ENCODE peak calls at places on chromosomes 12 and 14, in five cellular contexts. S is transverse colon, Q is astrocyte, C is right lobe of liver, A is GM23338. W is an unnamed sample.
A peak's percentile ranks its signal among the peaks of the same experiment; 100 is the strongest.

GRCh38 chr12:128823216-128823915 is 392 bp downstream of the SLC15A4 start:
- DNase-seq in Q (peak; percentile 30), S (peak; percentile 57), C (peak; percentile 60), A (peak; percentile 39), W (no peak)

GRCh38 chr12:109589691-109590245 is 16.2 kb downstream of the MVK start:
- DNase-seq in C (no peak), Q (no peak), A (no peak), S (no peak), W (no peak)

GRCh38 chr12:15546102-15546701 is 223.9 kb downstream of the PTPRO start:
- DNase-seq in Q (no peak), S (no peak), A (no peak), C (no peak), W (no peak)

GRCh38 chr14:83664389-83664788 is 1865.6 kb upstream of the FLRT2 start:
- DNase-seq in A (peak; percentile 15), C (no peak), S (no peak), Q (no peak), W (no peak)

GRCh38 chr14:92105845-92106094 is 612 bp downstream of the ATXN3 start:
- DNase-seq in A (no peak), C (peak; percentile 53), Q (peak; percentile 45), S (peak; percentile 44), W (peak; percentile 37)

GRCh38 chr12:3453947-3454675 is 36.9 kb upstream of the PRMT8 start:
- DNase-seq in C (no peak), S (no peak), Q (peak; percentile 77), A (peak; percentile 29), W (peak; percentile 41)

GRCh38 chr12:53530056-53530455 is 22.8 kb upstream of the NPFF start:
- DNase-seq in S (no peak), Q (no peak), C (no peak), A (no peak), W (no peak)

GRCh38 chr12:46825526-46826414 is at the start of gene SLC38A4:
- DNase-seq in S (peak; percentile 72), A (peak; percentile 80), C (peak; percentile 87), Q (peak; percentile 29), W (peak; percentile 49)

GRCh38 chr12:117377758-117378157 is 16.3 kb upstream of the NOS1 start:
- DNase-seq in S (no peak), A (peak; percentile 75), C (no peak), Q (no peak), W (no peak)

GRCh38 chr12:118398878-118399277 is 22.5 kb downstream of the SUDS3 start:
- DNase-seq in S (no peak), C (no peak), Q (no peak), A (no peak), W (no peak)

GRCh38 chr12:120674172-120674571 is 12.8 kb upstream of the MLEC start:
- DNase-seq in C (no peak), A (no peak), Q (no peak), S (no peak), W (no peak)

GRCh38 chr12:56995201-56995929 is 11.0 kb downstream of the ZBTB39 start:
- DNase-seq in C (no peak), A (no peak), S (no peak), Q (no peak), W (no peak)

GRCh38 chr14:104741803-104742251 is 11.1 kb upstream of the SIVA1 start:
- DNase-seq in A (no peak), Q (no peak), S (no peak), C (no peak), W (no peak)

GRCh38 chr12:58818546-58818945 is 101.8 kb downstream of the LRIG3 start:
- DNase-seq in Q (peak; percentile 22), S (no peak), A (no peak), C (no peak), W (no peak)

GRCh38 chr12:14473707-14474287 is 93.9 kb downstream of the PLBD1 start:
- DNase-seq in S (no peak), Q (peak; percentile 31), A (peak; percentile 20), C (no peak), W (peak; percentile 31)

GRCh38 chr14:89249296-89249565 is 167.8 kb downstream of the FOXN3 start:
- DNase-seq in A (peak; percentile 60), C (no peak), S (no peak), Q (no peak), W (no peak)

GRCh38 chr12:27869567-27869966 is 89.5 kb upstream of the MANSC4 start:
- DNase-seq in S (no peak), Q (no peak), C (no peak), A (peak; percentile 1), W (no peak)

GRCh38 chr12:100381379-100381778 is 24.5 kb downstream of the SLC17A8 start:
- DNase-seq in A (no peak), S (no peak), C (no peak), Q (no peak), W (no peak)

GRCh38 chr12:32140867-32141266 is 34.2 kb downstream of the BICD1 start:
- DNase-seq in Q (no peak), A (no peak), S (no peak), C (no peak), W (no peak)

GRCh38 chr14:30227871-30228270 is 300.2 kb upstream of the PRKD1 start:
- DNase-seq in C (no peak), S (no peak), Q (peak; percentile 61), A (no peak), W (peak; percentile 63)

DNA sequence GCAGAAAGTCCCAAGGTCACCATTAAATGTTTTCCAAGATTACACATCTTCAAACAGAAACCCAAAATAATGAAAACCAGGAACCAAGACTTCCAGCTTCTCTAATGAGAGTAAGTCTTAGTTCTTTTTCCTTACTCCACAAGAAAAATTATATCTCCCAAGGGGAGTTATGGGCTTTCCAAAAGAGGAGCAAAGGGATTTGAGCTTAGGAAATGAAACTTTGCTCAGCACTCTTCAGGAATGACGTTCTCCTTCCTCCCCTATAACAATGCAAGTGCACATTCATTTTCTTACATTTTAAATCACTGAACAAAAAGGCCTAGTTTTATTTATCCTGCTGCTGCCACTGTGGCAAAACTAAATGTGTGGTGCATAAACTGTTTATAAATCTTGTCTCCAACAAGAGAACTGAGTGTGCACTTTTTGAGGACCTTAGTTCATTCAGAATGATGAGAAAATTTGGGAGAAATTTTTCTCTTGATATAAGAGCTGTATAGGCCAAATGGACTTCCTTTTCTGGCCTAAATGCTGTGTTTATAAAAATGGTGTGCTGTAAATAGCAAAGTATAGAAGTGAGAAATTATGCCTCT is 148.4 kb upstream of the PLEKHG7 start:
- DNase-seq in C (no peak), Q (no peak), S (no peak), A (no peak), W (no peak)
- H3K4me1 ChIP-seq in C (peaks cover 6% of the 10 kb centered on the region), Q (peaks cover 12% of the 10 kb centered on the region), S (peaks cover 11% of the 10 kb centered on the region), A (no peaks in the 10 kb centered on the region), W (peaks cover 30% of the 10 kb centered on the region)

DNA sequence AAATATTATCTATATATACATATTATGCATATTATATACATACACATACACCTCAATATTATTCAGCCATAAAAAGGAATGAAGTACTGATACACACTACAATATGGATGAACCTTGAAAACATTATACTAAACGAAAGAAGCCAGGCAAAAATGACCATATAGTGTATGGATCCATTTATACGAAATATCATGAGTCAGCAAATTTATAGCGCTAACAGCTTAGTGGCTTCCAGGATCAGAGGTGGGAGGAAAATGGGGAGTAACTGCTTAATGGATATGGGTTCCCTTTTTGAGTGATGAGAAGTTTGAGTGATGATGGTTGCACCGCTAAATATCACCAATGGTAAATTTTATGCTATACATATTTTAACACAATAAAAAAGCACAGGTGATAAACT is 32.7 kb downstream of the PTGER2 start:
- DNase-seq in S (no peak), A (no peak), C (no peak), Q (no peak), W (no peak)
- H3K4me3 ChIP-seq in S (no peak overlapping the region), A (no peak overlapping the region), C (no peak overlapping the region), Q (no peak overlapping the region), W (no peak overlapping the region)

GRCh38 chr14:60563113-60563512 is 54.2 kb downstream of the SIX6 start:
- DNase-seq in Q (peak; percentile 57), C (no peak), A (no peak), S (no peak), W (no peak)
- H3K27ac ChIP-seq in Q (no peak overlapping the region), C (no peak overlapping the region), A (no peak overlapping the region), S (no peak overlapping the region), W (no peak overlapping the region)

GRCh38 chr12:51910168-51910567 is 2.9 kb downstream of the ACVRL1 start:
- DNase-seq in S (no peak), C (no peak), A (no peak), Q (no peak), W (peak; percentile 32)

GRCh38 chr12:51913071-51914033 is 6.0 kb downstream of the ACVRL1 start:
- DNase-seq in Q (no peak), A (peak; percentile 74), C (no peak), S (no peak), W (no peak)

GRCh38 chr12:51910691-51911090 is 3.4 kb downstream of the ACVRL1 start:
- DNase-seq in A (no peak), Q (no peak), S (no peak), C (no peak), W (no peak)

GRCh38 chr12:51911307-51911706 is 4.0 kb downstream of the ACVRL1 start:
- DNase-seq in S (no peak), A (no peak), C (no peak), Q (no peak), W (no peak)

DNA sequence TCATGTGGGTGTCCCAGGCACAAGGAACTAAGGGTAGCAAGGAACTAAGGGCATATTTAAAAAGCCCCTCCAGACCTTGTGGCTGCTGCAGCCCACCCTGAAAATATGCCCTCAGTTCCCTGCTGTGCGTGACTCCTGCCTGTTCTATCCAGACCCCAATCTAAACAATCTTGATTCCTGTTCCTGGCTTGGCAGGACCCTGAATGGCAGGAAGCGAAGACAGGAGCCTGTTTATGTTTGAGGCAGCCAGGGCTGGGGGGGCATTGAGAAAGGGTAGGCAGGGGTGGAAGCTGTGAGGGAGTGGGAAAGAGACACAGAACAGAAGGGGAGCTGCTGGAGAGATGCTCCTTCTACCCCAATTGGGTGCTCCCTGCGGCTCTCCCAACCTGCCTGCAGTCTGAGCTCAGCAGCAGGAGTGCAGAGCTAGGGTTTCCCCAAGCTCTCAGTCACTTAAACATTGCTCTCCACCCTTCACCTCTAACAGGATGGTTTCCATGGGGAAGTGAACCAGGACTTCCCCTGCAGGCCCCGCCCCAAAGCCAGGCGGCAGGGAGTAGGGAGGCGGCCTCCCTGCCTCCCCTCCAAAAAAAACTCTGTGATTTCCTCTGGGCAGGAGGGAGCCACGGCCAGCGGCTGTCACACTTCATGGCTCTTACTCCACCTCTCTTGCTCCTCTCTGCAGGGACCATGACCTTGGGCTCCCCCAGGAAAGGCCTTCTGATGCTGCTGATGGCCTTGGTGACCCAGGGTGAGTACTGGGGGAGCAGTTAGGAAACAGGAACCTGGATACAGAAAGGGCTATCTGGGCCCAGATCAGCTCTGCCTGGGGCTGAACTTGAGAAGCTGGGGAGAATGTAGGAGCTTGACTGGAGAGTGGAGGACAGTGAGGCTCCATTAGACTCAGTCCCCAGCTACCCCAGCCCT is 4.7 kb downstream of the ACVRL1 start:
- DNase-seq in A (peak; percentile 37), C (no peak), Q (no peak), S (peak; percentile 49), W (no peak)
- H3K4me1 ChIP-seq in A (no peaks in the 10 kb centered on the region), C (no peaks in the 10 kb centered on the region), Q (peaks cover 5% of the 10 kb centered on the region), S (peaks cover 12% of the 10 kb centered on the region), W (peaks cover 10% of the 10 kb centered on the region)

GRCh38 chr12:111037047-111037446 is 116.7 kb upstream of the MYL2 start:
- DNase-seq in Q (no peak), C (no peak), A (no peak), S (no peak), W (no peak)
- H3K4me3 ChIP-seq in Q (no peak overlapping the region), C (no peak overlapping the region), A (peak overlapping the region; percentile 35), S (no peak overlapping the region), W (no peak overlapping the region)